ENCODE peak calls at places on chromosomes 6 and 20, in nine cellular contexts. One of them, this sample, is unnamed.
A peak's percentile ranks its signal among the peaks of the same experiment; 100 is the strongest.

GRCh38 chr6:1502041-1502440 is 107.7 kb upstream of the FOXC1 start:
- DNase-seq in PC-3: no peak
- DNase-seq in NCI-H187: no peak
- DNase-seq in T-helper 1 cell: no peak
- DNase-seq in BJ: no peak
- DNase-seq in DMS 273 treated with DMSO at 0.1 percent for 48 hours: peak; percentile 57
- DNase-seq in AG10803: peak; percentile 78
- DNase-seq in thoracic aorta: no peak
- DNase-seq in lung microvascular endothelial cell: no peak
- DNase-seq in this sample: no peak

GRCh38 chr6:112879920-112880413 is 532.8 kb downstream of the RFPL4B start:
- DNase-seq in thoracic aorta: no peak
- DNase-seq in BJ: no peak
- DNase-seq in AG10803: peak; percentile 6
- DNase-seq in PC-3: no peak
- DNase-seq in NCI-H187: no peak
- DNase-seq in T-helper 1 cell: peak; percentile 11
- DNase-seq in lung microvascular endothelial cell: no peak
- DNase-seq in DMS 273 treated with DMSO at 0.1 percent for 48 hours: peak; percentile 32
- DNase-seq in this sample: peak; percentile 9

GRCh38 chr6:42304313-42304712 is 86.7 kb upstream of the MRPS10 start:
- DNase-seq in BJ: no peak
- DNase-seq in DMS 273 treated with DMSO at 0.1 percent for 48 hours: no peak
- DNase-seq in NCI-H187: no peak
- DNase-seq in lung microvascular endothelial cell: no peak
- DNase-seq in thoracic aorta: no peak
- DNase-seq in T-helper 1 cell: no peak
- DNase-seq in PC-3: no peak
- DNase-seq in AG10803: no peak
- DNase-seq in this sample: no peak

GRCh38 chr20:49823152-49823847 is 10.7 kb downstream of the SLC9A8 start:
- DNase-seq in NCI-H187: no peak
- DNase-seq in T-helper 1 cell: no peak
- DNase-seq in AG10803: no peak
- DNase-seq in DMS 273 treated with DMSO at 0.1 percent for 48 hours: no peak
- DNase-seq in thoracic aorta: no peak
- DNase-seq in PC-3: no peak
- DNase-seq in lung microvascular endothelial cell: no peak
- DNase-seq in BJ: no peak
- DNase-seq in this sample: no peak

GRCh38 chr6:135906542-135906941 is 55.0 kb downstream of the PDE7B start:
- DNase-seq in T-helper 1 cell: no peak
- DNase-seq in thoracic aorta: no peak
- DNase-seq in AG10803: peak; percentile 41
- DNase-seq in lung microvascular endothelial cell: no peak
- DNase-seq in BJ: no peak
- DNase-seq in NCI-H187: no peak
- DNase-seq in DMS 273 treated with DMSO at 0.1 percent for 48 hours: no peak
- DNase-seq in PC-3: peak; percentile 20
- DNase-seq in this sample: no peak

GRCh38 chr6:38270367-38270766 is 369.4 kb downstream of the BTBD9 start:
- DNase-seq in thoracic aorta: no peak
- DNase-seq in AG10803: no peak
- DNase-seq in NCI-H187: no peak
- DNase-seq in PC-3: peak; percentile 81
- DNase-seq in lung microvascular endothelial cell: no peak
- DNase-seq in T-helper 1 cell: no peak
- DNase-seq in DMS 273 treated with DMSO at 0.1 percent for 48 hours: no peak
- DNase-seq in BJ: no peak
- DNase-seq in this sample: no peak

GRCh38 chr6:41371461-41371991 is 36.1 kb downstream of the NCR2 start:
- DNase-seq in thoracic aorta: no peak
- DNase-seq in NCI-H187: no peak
- DNase-seq in T-helper 1 cell: no peak
- DNase-seq in lung microvascular endothelial cell: no peak
- DNase-seq in DMS 273 treated with DMSO at 0.1 percent for 48 hours: no peak
- DNase-seq in AG10803: peak; percentile 55
- DNase-seq in PC-3: no peak
- DNase-seq in BJ: no peak
- DNase-seq in this sample: no peak

GRCh38 chr20:52192296-52193007 is 873 bp upstream of the ZFP64 start:
- DNase-seq in AG10803: no peak
- DNase-seq in BJ: no peak
- DNase-seq in lung microvascular endothelial cell: no peak
- DNase-seq in NCI-H187: no peak
- DNase-seq in PC-3: peak; percentile 64
- DNase-seq in T-helper 1 cell: no peak
- DNase-seq in DMS 273 treated with DMSO at 0.1 percent for 48 hours: no peak
- DNase-seq in thoracic aorta: no peak
- DNase-seq in this sample: no peak

GRCh38 chr20:49980140-49981008 is 2.4 kb upstream of the SNAI1 start:
- DNase-seq in T-helper 1 cell: no peak
- DNase-seq in BJ: no peak
- DNase-seq in thoracic aorta: no peak
- DNase-seq in lung microvascular endothelial cell: no peak
- DNase-seq in NCI-H187: no peak
- DNase-seq in DMS 273 treated with DMSO at 0.1 percent for 48 hours: no peak
- DNase-seq in PC-3: no peak
- DNase-seq in AG10803: no peak
- DNase-seq in this sample: no peak

GRCh38 chr20:39651645-39652340 is 689.6 kb downstream of the DHX35 start:
- DNase-seq in PC-3: no peak
- DNase-seq in thoracic aorta: no peak
- DNase-seq in lung microvascular endothelial cell: no peak
- DNase-seq in BJ: no peak
- DNase-seq in DMS 273 treated with DMSO at 0.1 percent for 48 hours: no peak
- DNase-seq in AG10803: no peak
- DNase-seq in T-helper 1 cell: no peak
- DNase-seq in NCI-H187: no peak
- DNase-seq in this sample: no peak

GRCh38 chr6:2744206-2744771 is 6.4 kb downstream of the MYLK4 start:
- DNase-seq in lung microvascular endothelial cell: peak; percentile 60
- DNase-seq in T-helper 1 cell: no peak
- DNase-seq in BJ: no peak
- DNase-seq in PC-3: peak; percentile 53
- DNase-seq in DMS 273 treated with DMSO at 0.1 percent for 48 hours: no peak
- DNase-seq in AG10803: no peak
- DNase-seq in NCI-H187: no peak
- DNase-seq in thoracic aorta: no peak
- DNase-seq in this sample: no peak

GRCh38 chr20:56202493-56203077 is 45.9 kb upstream of the MC3R start:
- DNase-seq in AG10803: no peak
- DNase-seq in lung microvascular endothelial cell: peak; percentile 1
- DNase-seq in PC-3: peak; percentile 64
- DNase-seq in BJ: no peak
- DNase-seq in T-helper 1 cell: no peak
- DNase-seq in DMS 273 treated with DMSO at 0.1 percent for 48 hours: no peak
- DNase-seq in NCI-H187: peak; percentile 10
- DNase-seq in thoracic aorta: no peak
- DNase-seq in this sample: no peak

GRCh38 chr20:53767206-53767924 is 173.7 kb upstream of the ZNF217 start:
- DNase-seq in thoracic aorta: no peak
- DNase-seq in NCI-H187: no peak
- DNase-seq in AG10803: no peak
- DNase-seq in BJ: no peak
- DNase-seq in T-helper 1 cell: no peak
- DNase-seq in DMS 273 treated with DMSO at 0.1 percent for 48 hours: no peak
- DNase-seq in PC-3: no peak
- DNase-seq in lung microvascular endothelial cell: no peak
- DNase-seq in this sample: no peak

GRCh38 chr6:112173401-112173800 is 81.0 kb downstream of the LAMA4 start:
- DNase-seq in AG10803: peak; percentile 35
- DNase-seq in thoracic aorta: no peak
- DNase-seq in BJ: no peak
- DNase-seq in DMS 273 treated with DMSO at 0.1 percent for 48 hours: no peak
- DNase-seq in PC-3: no peak
- DNase-seq in lung microvascular endothelial cell: no peak
- DNase-seq in NCI-H187: no peak
- DNase-seq in T-helper 1 cell: no peak
- DNase-seq in this sample: no peak

GRCh38 chr6:135212935-135213334 is 31.8 kb downstream of the MYB start:
- DNase-seq in PC-3: peak; percentile 64
- DNase-seq in NCI-H187: no peak
- DNase-seq in T-helper 1 cell: no peak
- DNase-seq in thoracic aorta: no peak
- DNase-seq in DMS 273 treated with DMSO at 0.1 percent for 48 hours: no peak
- DNase-seq in AG10803: peak; percentile 47
- DNase-seq in lung microvascular endothelial cell: no peak
- DNase-seq in BJ: peak; percentile 26
- DNase-seq in this sample: no peak

GRCh38 chr6:13660273-13660672 is 45.1 kb downstream of the NOL7 start:
- DNase-seq in AG10803: no peak
- DNase-seq in DMS 273 treated with DMSO at 0.1 percent for 48 hours: no peak
- DNase-seq in T-helper 1 cell: no peak
- DNase-seq in PC-3: no peak
- DNase-seq in thoracic aorta: no peak
- DNase-seq in lung microvascular endothelial cell: no peak
- DNase-seq in BJ: no peak
- DNase-seq in NCI-H187: no peak
- DNase-seq in this sample: no peak

GRCh38 chr20:51062065-51062464 is 39.2 kb upstream of the KCNG1 start:
- DNase-seq in AG10803: no peak
- DNase-seq in PC-3: no peak
- DNase-seq in DMS 273 treated with DMSO at 0.1 percent for 48 hours: no peak
- DNase-seq in BJ: no peak
- DNase-seq in lung microvascular endothelial cell: no peak
- DNase-seq in NCI-H187: no peak
- DNase-seq in thoracic aorta: no peak
- DNase-seq in T-helper 1 cell: no peak
- DNase-seq in this sample: no peak

GRCh38 chr6:52759085-52759484 is 4.2 kb downstream of the GSTA2 start:
- DNase-seq in lung microvascular endothelial cell: no peak
- DNase-seq in NCI-H187: no peak
- DNase-seq in BJ: no peak
- DNase-seq in T-helper 1 cell: no peak
- DNase-seq in DMS 273 treated with DMSO at 0.1 percent for 48 hours: no peak
- DNase-seq in PC-3: no peak
- DNase-seq in AG10803: no peak
- DNase-seq in thoracic aorta: no peak
- DNase-seq in this sample: no peak

GRCh38 chr6:44925100-44925739 is 402.9 kb upstream of the RUNX2 start:
- DNase-seq in thoracic aorta: no peak
- DNase-seq in T-helper 1 cell: peak; percentile 43
- DNase-seq in lung microvascular endothelial cell: peak; percentile 29
- DNase-seq in NCI-H187: no peak
- DNase-seq in DMS 273 treated with DMSO at 0.1 percent for 48 hours: no peak
- DNase-seq in AG10803: peak; percentile 49
- DNase-seq in PC-3: no peak
- DNase-seq in BJ: peak; percentile 13
- DNase-seq in this sample: peak; percentile 15

GRCh38 chr6:20879121-20879520 is 344.9 kb downstream of the CDKAL1 start:
- DNase-seq in BJ: no peak
- DNase-seq in DMS 273 treated with DMSO at 0.1 percent for 48 hours: no peak
- DNase-seq in thoracic aorta: no peak
- DNase-seq in lung microvascular endothelial cell: no peak
- DNase-seq in T-helper 1 cell: no peak
- DNase-seq in PC-3: no peak
- DNase-seq in NCI-H187: no peak
- DNase-seq in AG10803: no peak
- DNase-seq in this sample: no peak

GRCh38 chr6:12313311-12313991 is 23.3 kb downstream of the EDN1 start:
- DNase-seq in T-helper 1 cell: no peak
- DNase-seq in BJ: no peak
- DNase-seq in thoracic aorta: no peak
- DNase-seq in lung microvascular endothelial cell: no peak
- DNase-seq in NCI-H187: no peak
- DNase-seq in PC-3: no peak
- DNase-seq in AG10803: no peak
- DNase-seq in DMS 273 treated with DMSO at 0.1 percent for 48 hours: no peak
- DNase-seq in this sample: no peak

GRCh38 chr6:3584611-3585010 is 127.8 kb upstream of the SLC22A23 start:
- DNase-seq in PC-3: peak; percentile 41
- DNase-seq in DMS 273 treated with DMSO at 0.1 percent for 48 hours: no peak
- DNase-seq in NCI-H187: no peak
- DNase-seq in lung microvascular endothelial cell: peak; percentile 71
- DNase-seq in thoracic aorta: no peak
- DNase-seq in AG10803: no peak
- DNase-seq in BJ: peak; percentile 16
- DNase-seq in T-helper 1 cell: no peak
- DNase-seq in this sample: no peak

GRCh38 chr6:52574709-52575489 is 2.0 kb downstream of the TRAM2 start:
- DNase-seq in lung microvascular endothelial cell: no peak
- DNase-seq in thoracic aorta: no peak
- DNase-seq in NCI-H187: no peak
- DNase-seq in PC-3: no peak
- DNase-seq in DMS 273 treated with DMSO at 0.1 percent for 48 hours: no peak
- DNase-seq in AG10803: peak; percentile 83
- DNase-seq in T-helper 1 cell: peak; percentile 44
- DNase-seq in BJ: no peak
- DNase-seq in this sample: peak; percentile 46

GRCh38 chr6:147195510-147195909 is 8.7 kb upstream of the STXBP5 start:
- DNase-seq in thoracic aorta: no peak
- DNase-seq in lung microvascular endothelial cell: no peak
- DNase-seq in BJ: no peak
- DNase-seq in DMS 273 treated with DMSO at 0.1 percent for 48 hours: no peak
- DNase-seq in AG10803: no peak
- DNase-seq in NCI-H187: no peak
- DNase-seq in PC-3: no peak
- DNase-seq in T-helper 1 cell: no peak
- DNase-seq in this sample: no peak

GRCh38 chr6:53347250-53347920 is 1.4 kb downstream of the ELOVL5 start:
- DNase-seq in thoracic aorta: no peak
- DNase-seq in BJ: no peak
- DNase-seq in DMS 273 treated with DMSO at 0.1 percent for 48 hours: no peak
- DNase-seq in lung microvascular endothelial cell: peak; percentile 50
- DNase-seq in NCI-H187: no peak
- DNase-seq in T-helper 1 cell: peak; percentile 20
- DNase-seq in AG10803: peak; percentile 25
- DNase-seq in PC-3: peak; percentile 64
- DNase-seq in this sample: no peak

GRCh38 chr6:146859795-146860495 is 261.2 kb downstream of the ADGB start:
- DNase-seq in thoracic aorta: no peak
- DNase-seq in PC-3: no peak
- DNase-seq in BJ: no peak
- DNase-seq in T-helper 1 cell: no peak
- DNase-seq in AG10803: peak; percentile 17
- DNase-seq in lung microvascular endothelial cell: no peak
- DNase-seq in DMS 273 treated with DMSO at 0.1 percent for 48 hours: no peak
- DNase-seq in NCI-H187: no peak
- DNase-seq in this sample: no peak

GRCh38 chr6:93392797-93393196 is 26.6 kb downstream of the EPHA7 start:
- DNase-seq in T-helper 1 cell: no peak
- DNase-seq in lung microvascular endothelial cell: no peak
- DNase-seq in thoracic aorta: no peak
- DNase-seq in PC-3: no peak
- DNase-seq in NCI-H187: no peak
- DNase-seq in AG10803: no peak
- DNase-seq in DMS 273 treated with DMSO at 0.1 percent for 48 hours: no peak
- DNase-seq in BJ: no peak
- DNase-seq in this sample: no peak

GRCh38 chr20:36470482-36471062 is 70.7 kb upstream of the MYL9 start:
- DNase-seq in thoracic aorta: no peak
- DNase-seq in DMS 273 treated with DMSO at 0.1 percent for 48 hours: no peak
- DNase-seq in BJ: no peak
- DNase-seq in NCI-H187: no peak
- DNase-seq in AG10803: no peak
- DNase-seq in lung microvascular endothelial cell: no peak
- DNase-seq in T-helper 1 cell: no peak
- DNase-seq in PC-3: no peak
- DNase-seq in this sample: no peak

GRCh38 chr6:135537782-135538301 is 40.3 kb upstream of the AHI1 start:
- DNase-seq in DMS 273 treated with DMSO at 0.1 percent for 48 hours: no peak
- DNase-seq in T-helper 1 cell: no peak
- DNase-seq in PC-3: peak; percentile 82
- DNase-seq in NCI-H187: no peak
- DNase-seq in BJ: peak; percentile 18
- DNase-seq in AG10803: peak; percentile 73
- DNase-seq in lung microvascular endothelial cell: peak; percentile 35
- DNase-seq in thoracic aorta: no peak
- DNase-seq in this sample: no peak

GRCh38 chr6:15344831-15345230 is 99.0 kb downstream of the JARID2 start:
- DNase-seq in NCI-H187: no peak
- DNase-seq in AG10803: no peak
- DNase-seq in lung microvascular endothelial cell: no peak
- DNase-seq in DMS 273 treated with DMSO at 0.1 percent for 48 hours: no peak
- DNase-seq in PC-3: no peak
- DNase-seq in T-helper 1 cell: no peak
- DNase-seq in thoracic aorta: no peak
- DNase-seq in BJ: no peak
- DNase-seq in this sample: no peak

GRCh38 chr20:62029951-62030350 is 35.7 kb downstream of the TAF4 start:
- DNase-seq in DMS 273 treated with DMSO at 0.1 percent for 48 hours: no peak
- DNase-seq in thoracic aorta: no peak
- DNase-seq in T-helper 1 cell: no peak
- DNase-seq in AG10803: no peak
- DNase-seq in lung microvascular endothelial cell: no peak
- DNase-seq in NCI-H187: no peak
- DNase-seq in PC-3: no peak
- DNase-seq in BJ: no peak
- DNase-seq in this sample: no peak

This sample was measured in T-helper 9 cell.